ENCODE peak calls at places on chromosome 9, in five cellular contexts. One of them, this sample, is unnamed.

GRCh38 chr9:1231998-1232919 is 182.1 kb downstream of the DMRT2 start:
- DNase-seq in A549: peak
- DNase-seq in HepG2: peak
- DNase-seq in GM12878: no peak
- DNase-seq in K562: no peak
- DNase-seq in this sample: no peak

GRCh38 chr9:122939611-122940010 is 1.2 kb upstream of the RABGAP1 start:
- DNase-seq in A549: no peak
- DNase-seq in HepG2: no peak
- DNase-seq in GM12878: no peak
- DNase-seq in K562: no peak
- DNase-seq in this sample: no peak

GRCh38 chr9:31390352-31391025 is 994.0 kb upstream of the ACO1 start:
- DNase-seq in A549: no peak
- DNase-seq in HepG2: no peak
- DNase-seq in GM12878: no peak
- DNase-seq in K562: no peak
- DNase-seq in this sample: peak

GRCh38 chr9:959105-959504 is 17.4 kb upstream of the DMRT3 start:
- DNase-seq in A549: no peak
- DNase-seq in HepG2: no peak
- DNase-seq in GM12878: no peak
- DNase-seq in K562: no peak
- DNase-seq in this sample: no peak

GRCh38 chr9:77899679-77900354 is 131.8 kb downstream of the GNAQ start:
- DNase-seq in A549: no peak
- DNase-seq in HepG2: no peak
- DNase-seq in GM12878: no peak
- DNase-seq in K562: no peak
- DNase-seq in this sample: no peak

GRCh38 chr9:95985656-95986055 is 110.2 kb downstream of the ERCC6L2 start:
- DNase-seq in A549: no peak
- DNase-seq in HepG2: no peak
- DNase-seq in GM12878: no peak
- DNase-seq in K562: no peak
- DNase-seq in this sample: no peak

GRCh38 chr9:37179576-37179975 is 59.2 kb downstream of the ZCCHC7 start:
- DNase-seq in A549: no peak
- DNase-seq in HepG2: no peak
- DNase-seq in GM12878: no peak
- DNase-seq in K562: no peak
- DNase-seq in this sample: no peak

GRCh38 chr9:104856413-104856941 is 71.5 kb downstream of the ABCA1 start:
- DNase-seq in A549: no peak
- DNase-seq in HepG2: peak
- DNase-seq in GM12878: no peak
- DNase-seq in K562: no peak
- DNase-seq in this sample: no peak

GRCh38 chr9:36158122-36158521 is 11.1 kb upstream of the CCIN start:
- DNase-seq in A549: no peak
- DNase-seq in HepG2: no peak
- DNase-seq in GM12878: no peak
- DNase-seq in K562: no peak
- DNase-seq in this sample: no peak

GRCh38 chr9:107600060-107600573 is 110.5 kb upstream of the KLF4 start:
- DNase-seq in A549: no peak
- DNase-seq in HepG2: no peak
- DNase-seq in GM12878: no peak
- DNase-seq in K562: no peak
- DNase-seq in this sample: peak

GRCh38 chr9:124001865-124002525 is 9.6 kb upstream of the LHX2 start:
- DNase-seq in A549: no peak
- DNase-seq in HepG2: no peak
- DNase-seq in GM12878: no peak
- DNase-seq in K562: no peak
- DNase-seq in this sample: no peak

GRCh38 chr9:91328186-91328585 is 33.5 kb downstream of the AUH start:
- DNase-seq in A549: no peak
- DNase-seq in HepG2: no peak
- DNase-seq in GM12878: no peak
- DNase-seq in K562: no peak
- DNase-seq in this sample: no peak

GRCh38 chr9:109401169-109401989 is 80.5 kb upstream of the EPB41L4B start:
- DNase-seq in A549: peak
- DNase-seq in HepG2: peak
- DNase-seq in GM12878: no peak
- DNase-seq in K562: peak
- DNase-seq in this sample: peak

GRCh38 chr9:136011703-136012496 is 50.7 kb upstream of the UBAC1 start:
- DNase-seq in A549: no peak
- DNase-seq in HepG2: peak
- DNase-seq in GM12878: no peak
- DNase-seq in K562: peak
- DNase-seq in this sample: peak

GRCh38 chr9:87327567-87328125 is 170.0 kb upstream of the DAPK1 start:
- DNase-seq in A549: no peak
- DNase-seq in HepG2: no peak
- DNase-seq in GM12878: no peak
- DNase-seq in K562: no peak
- DNase-seq in this sample: no peak

GRCh38 chr9:76677481-76678055 is 86.7 kb upstream of the PCA3 start:
- DNase-seq in A549: no peak
- DNase-seq in HepG2: no peak
- DNase-seq in GM12878: no peak
- DNase-seq in K562: peak
- DNase-seq in this sample: peak

GRCh38 chr9:81683214-81683613 is 6.1 kb downstream of the TLE1 start:
- DNase-seq in A549: no peak
- DNase-seq in HepG2: no peak
- DNase-seq in GM12878: no peak
- DNase-seq in K562: no peak
- DNase-seq in this sample: no peak
- TF ChIP-seq MAX in A549: no peak
- TF ChIP-seq MAX in HepG2: no peak
- TF ChIP-seq MAX in GM12878: no peak
- TF ChIP-seq MAX in K562: no peak
- TF ChIP-seq MAX in this sample: no peak

GRCh38 chr9:93392974-93393373 is 58.5 kb upstream of the FAM120A start:
- DNase-seq in A549: no peak
- DNase-seq in HepG2: no peak
- DNase-seq in GM12878: no peak
- DNase-seq in K562: no peak
- DNase-seq in this sample: no peak

GRCh38 chr9:93390953-93391515 is 60.5 kb upstream of the FAM120A start:
- DNase-seq in A549: no peak
- DNase-seq in HepG2: no peak
- DNase-seq in GM12878: no peak
- DNase-seq in K562: no peak
- DNase-seq in this sample: no peak

GRCh38 chr9:93391898-93392297 is 59.6 kb upstream of the FAM120A start:
- DNase-seq in A549: no peak
- DNase-seq in HepG2: no peak
- DNase-seq in GM12878: no peak
- DNase-seq in K562: no peak
- DNase-seq in this sample: no peak

DNA sequence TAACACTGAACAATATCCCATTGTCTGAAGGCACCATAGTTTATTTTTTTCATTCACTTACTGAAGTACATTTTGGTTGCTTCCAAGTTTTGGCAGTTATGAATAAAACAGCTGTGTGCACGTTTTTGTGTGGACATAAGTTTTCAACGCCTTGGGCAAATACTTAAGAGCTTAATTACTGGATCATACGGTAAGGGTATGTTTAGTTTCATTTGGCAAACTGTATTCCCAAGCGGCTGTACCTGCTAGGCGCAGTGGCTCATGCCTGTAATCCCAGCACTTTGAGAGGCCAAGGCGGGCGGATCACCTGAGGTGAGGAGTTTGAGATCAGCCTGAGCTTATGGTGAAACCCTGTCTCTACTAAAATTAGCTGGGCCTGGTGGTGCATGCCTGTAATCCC is 63.7 kb upstream of the FAM120A start:
- DNase-seq in A549: no peak
- DNase-seq in HepG2: no peak
- DNase-seq in GM12878: no peak
- DNase-seq in K562: no peak
- DNase-seq in this sample: no peak
- TF ChIP-seq MYC in A549: no peak
- TF ChIP-seq MYC in HepG2: no peak
- TF ChIP-seq MYC in GM12878: no peak
- TF ChIP-seq MYC in K562: no peak
- TF ChIP-seq MYC in this sample: no peak

GRCh38 chr9:125272697-125273096 is 11.1 kb downstream of the GAPVD1 start:
- DNase-seq in A549: no peak
- DNase-seq in HepG2: peak
- DNase-seq in GM12878: no peak
- DNase-seq in K562: no peak
- DNase-seq in this sample: no peak
- TF ChIP-seq MAX in A549: no peak
- TF ChIP-seq MAX in HepG2: no peak
- TF ChIP-seq MAX in GM12878: no peak
- TF ChIP-seq MAX in K562: no peak
- TF ChIP-seq MAX in this sample: no peak

GRCh38 chr9:117957267-117957666 is 253.1 kb downstream of the TLR4 start:
- DNase-seq in A549: no peak
- DNase-seq in HepG2: no peak
- DNase-seq in GM12878: no peak
- DNase-seq in K562: no peak
- DNase-seq in this sample: no peak
- TF ChIP-seq MYC in A549: no peak
- TF ChIP-seq MYC in HepG2: no peak
- TF ChIP-seq MYC in GM12878: no peak
- TF ChIP-seq MYC in K562: no peak
- TF ChIP-seq MYC in this sample: no peak

DNA sequence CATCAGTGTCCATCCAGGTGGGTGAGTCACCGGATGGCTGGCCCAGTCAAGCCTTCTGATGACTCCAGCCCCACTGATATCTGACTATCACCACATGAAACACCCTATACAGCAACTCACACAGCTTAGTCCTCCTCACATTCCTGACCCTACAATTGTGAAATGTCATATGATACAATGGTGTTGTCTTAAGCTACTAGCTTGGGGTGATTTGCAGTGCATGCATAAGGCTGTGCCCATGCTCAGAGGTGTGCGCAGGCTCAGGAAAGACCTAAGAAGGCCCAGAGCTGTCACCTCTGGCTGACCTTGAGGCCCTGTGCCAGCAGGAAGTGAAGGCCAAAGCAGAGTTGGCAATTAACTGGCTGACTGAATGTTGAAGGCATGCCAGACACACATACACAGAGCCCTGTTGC is 21.5 kb upstream of the SEMA4D start:
- DNase-seq in A549: peak
- DNase-seq in HepG2: peak
- DNase-seq in GM12878: no peak
- DNase-seq in K562: no peak
- DNase-seq in this sample: peak
- TF ChIP-seq MAX in A549: no peak
- TF ChIP-seq MAX in HepG2: no peak
- TF ChIP-seq MAX in GM12878: no peak
- TF ChIP-seq MAX in K562: no peak
- TF ChIP-seq MAX in this sample: no peak

DNA sequence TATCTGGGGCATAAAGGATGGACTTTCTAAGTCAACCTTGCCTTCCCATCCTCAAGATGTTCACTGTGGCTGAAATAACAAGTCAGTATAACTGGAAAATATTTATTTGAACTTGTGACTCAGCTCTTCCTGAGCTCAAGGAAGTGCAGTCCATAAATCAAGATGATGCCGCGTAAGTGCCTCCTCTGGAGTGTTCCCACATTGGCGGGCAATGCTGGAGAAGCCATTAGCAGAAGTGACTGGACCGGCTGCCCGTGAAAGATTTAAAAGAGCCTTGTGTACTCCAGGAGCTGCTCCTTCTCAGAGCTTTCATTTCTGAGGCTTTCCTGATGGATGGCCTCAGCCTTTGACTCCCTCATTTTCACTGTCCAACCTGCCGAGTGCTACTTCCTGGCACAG is 17.4 kb downstream of the TMOD1 start:
- DNase-seq in A549: peak
- DNase-seq in HepG2: no peak
- DNase-seq in GM12878: no peak
- DNase-seq in K562: peak
- DNase-seq in this sample: peak
- TF ChIP-seq MYC in A549: no peak
- TF ChIP-seq MYC in HepG2: no peak
- TF ChIP-seq MYC in GM12878: no peak
- TF ChIP-seq MYC in K562: no peak
- TF ChIP-seq MYC in this sample: no peak